ENCODE peak calls at places on chromosomes 2 and 18, in six cellular contexts. K, Y, V, N, C and G are unnamed samples.

GRCh38 chr2:226560325-226560724 is 239.3 kb downstream of the IRS1 start:
- DNase-seq in K (no peak), Y (no peak), V (no peak), N (no peak), C (no peak), G (no peak)

GRCh38 chr2:86140969-86141392 is 34.9 kb downstream of the PTCD3 start:
- DNase-seq in K (no peak), Y (no peak), V (no peak), N (no peak), C (no peak), G (peak; percentile 23)

GRCh38 chr2:20356042-20356441 is 5.4 kb upstream of the PUM2 start:
- DNase-seq in K (no peak), Y (peak; percentile 65), V (no peak), N (no peak), C (no peak), G (no peak)

GRCh38 chr2:39050109-39050508 is 70.7 kb downstream of the SOS1 start:
- DNase-seq in K (no peak), Y (peak; percentile 30), V (no peak), N (no peak), C (no peak), G (no peak)

GRCh38 chr2:54850171-54851122 is 127.0 kb downstream of the EML6 start:
- DNase-seq in K (no peak), Y (no peak), V (no peak), N (no peak), C (no peak), G (no peak)

GRCh38 chr18:43180814-43181213 is 65.3 kb upstream of the RIT2 start:
- DNase-seq in K (no peak), Y (no peak), V (no peak), N (no peak), C (no peak), G (no peak)

GRCh38 chr2:170713280-170714155 is 1.6 kb upstream of the SP5 start:
- DNase-seq in K (no peak), Y (peak; percentile 89), V (no peak), N (no peak), C (peak; percentile 20), G (no peak)

GRCh38 chr2:240687741-240688562 is 3.7 kb upstream of the AQP12A start:
- DNase-seq in K (no peak), Y (peak; percentile 46), V (peak; percentile 9), N (no peak), C (no peak), G (no peak)

GRCh38 chr18:80247403-80247916 is at the start of gene PARD6G:
- DNase-seq in K (peak; percentile 65), Y (peak; percentile 99), V (peak; percentile 74), N (peak; percentile 83), C (peak; percentile 84), G (peak; percentile 89)

GRCh38 chr2:137969418-137969765 is 5.1 kb downstream of the HNMT start:
- DNase-seq in K (no peak), Y (peak; percentile 92), V (peak; percentile 69), N (no peak), C (no peak), G (no peak)

GRCh38 chr18:79922971-79923411 is 28.5 kb downstream of the SLC66A2 start:
- DNase-seq in K (no peak), Y (peak; percentile 57), V (peak; percentile 7), N (peak; percentile 41), C (peak; percentile 9), G (peak; percentile 7)

GRCh38 chr18:10454800-10455550 is 540 bp downstream of the APCDD1 start:
- DNase-seq in K (no peak), Y (peak; percentile 91), V (no peak), N (no peak), C (no peak), G (peak; percentile 20)

GRCh38 chr2:142291964-142292363 is 161.1 kb upstream of the LRP1B start:
- DNase-seq in K (no peak), Y (no peak), V (no peak), N (no peak), C (no peak), G (no peak)

GRCh38 chr2:70939001-70939846 is 3.5 kb downstream of the ATP6V1B1 start:
- DNase-seq in K (no peak), Y (peak; percentile 66), V (peak; percentile 12), N (peak; percentile 48), C (no peak), G (no peak)

GRCh38 chr2:595831-596592 is 81.2 kb downstream of the TMEM18 start:
- DNase-seq in K (no peak), Y (no peak), V (no peak), N (no peak), C (no peak), G (no peak)

GRCh38 chr2:234444888-234445287 is 52.0 kb downstream of the ARL4C start:
- DNase-seq in K (no peak), Y (peak; percentile 97), V (peak; percentile 56), N (peak; percentile 83), C (peak; percentile 41), G (no peak)

GRCh38 chr2:47675196-47675825 is 107.6 kb upstream of the MSH6 start:
- DNase-seq in K (no peak), Y (peak; percentile 47), V (no peak), N (no peak), C (no peak), G (no peak)

GRCh38 chr18:21099442-21099841 is 12.2 kb downstream of the ROCK1 start:
- DNase-seq in K (no peak), Y (no peak), V (no peak), N (no peak), C (no peak), G (no peak)

GRCh38 chr18:10041180-10041579 is 127.4 kb downstream of the VAPA start:
- DNase-seq in K (no peak), Y (no peak), V (peak; percentile 44), N (no peak), C (peak; percentile 34), G (peak; percentile 82)